ENCODE peak calls at places on chromosomes 2 and 18, in five cellular contexts. T is stimulated activated CD8-positive, alpha-beta memory T cell treated with anti-CD3 and anti-CD28 coated beads, Interleukin-15, amount 100 ng/mL, for 24 hours; P is fibroblast of the aortic adventitia; L is hepatic stellate cell; G is IMR-90. K is an unnamed sample.

GRCh38 chr2:65354773-65355172 is 77.6 kb downstream of the SPRED2 start:
- DNase-seq in T (no peak), P (no peak), L (no peak), G (no peak), K (no peak)

GRCh38 chr2:165868211-165868610 is 74.2 kb upstream of the GALNT3 start:
- DNase-seq in T (no peak), P (peak), L (no peak), G (peak), K (no peak)

GRCh38 chr2:222698276-222698675 is 26.8 kb downstream of the MOGAT1 start:
- DNase-seq in T (no peak), P (no peak), L (no peak), G (no peak), K (no peak)

GRCh38 chr18:62324917-62325805 is at the start of gene TNFRSF11A:
- DNase-seq in T (peak), P (no peak), L (no peak), G (no peak), K (peak)

GRCh38 chr2:209348453-209348852 is 75.4 kb upstream of the MAP2 start:
- DNase-seq in T (no peak), P (no peak), L (no peak), G (no peak), K (no peak)

GRCh38 chr2:27431395-27431794 is 3.0 kb downstream of the NRBP1 start:
- DNase-seq in T (no peak), P (peak), L (peak), G (peak), K (no peak)

GRCh38 chr2:127638361-127639110 is 7.4 kb upstream of the GPR17 start:
- DNase-seq in T (no peak), P (no peak), L (no peak), G (no peak), K (no peak)

GRCh38 chr2:180572346-180572745 is 408.1 kb upstream of the UBE2E3 start:
- DNase-seq in T (no peak), P (no peak), L (no peak), G (peak), K (no peak)

GRCh38 chr2:177143444-177143843 is 69.2 kb upstream of the HNRNPA3 start:
- DNase-seq in T (no peak), P (peak), L (peak), G (peak), K (no peak)

GRCh38 chr2:181070119-181070833 is 89.9 kb downstream of the UBE2E3 start:
- DNase-seq in T (no peak), P (peak), L (no peak), G (peak), K (no peak)

GRCh38 chr2:236947896-236948295 is 137.8 kb upstream of the COPS8 start:
- DNase-seq in T (no peak), P (no peak), L (no peak), G (no peak), K (no peak)

GRCh38 chr18:5970032-5970431 is 74.7 kb upstream of the TMEM200C start:
- DNase-seq in T (no peak), P (no peak), L (no peak), G (no peak), K (no peak)

GRCh38 chr18:76374330-76375281 is 120.4 kb downstream of the ZNF516 start:
- DNase-seq in T (no peak), P (no peak), L (no peak), G (no peak), K (no peak)

GRCh38 chr2:56474412-56475158 is 290.8 kb downstream of the CCDC85A start:
- DNase-seq in T (no peak), P (peak), L (no peak), G (no peak), K (no peak)

GRCh38 chr18:21167641-21168372 is 56.2 kb upstream of the ROCK1 start:
- DNase-seq in T (no peak), P (no peak), L (no peak), G (no peak), K (no peak)

GRCh38 chr2:45237850-45238542 is 228.7 kb upstream of the SIX2 start:
- DNase-seq in T (no peak), P (peak), L (peak), G (peak), K (no peak)

GRCh38 chr2:63649829-63650228 is 61.1 kb downstream of the MDH1 start:
- DNase-seq in T (no peak), P (no peak), L (no peak), G (no peak), K (no peak)

K was measured in D721Med.